ENCODE peak calls at places on chromosomes 4 and X, in nine cellular contexts. E, J, C, W, H, Z, O, V and F are unnamed samples.

GRCh38 chr4:82753725-82754410 is 44.7 kb downstream of the SCD5 start:
- DNase-seq in E (peak), J (no peak), C (no peak), W (peak), H (no peak), Z (no peak), O (peak), V (no peak), F (peak)

GRCh38 chrX:140766024-140766611 is 56.6 kb downstream of the LINC00632 start:
- DNase-seq in E (peak), J (peak), C (peak), W (peak), H (no peak), Z (peak), O (peak), V (peak), F (peak)

GRCh38 chr4:1604706-1605205 is 79.4 kb downstream of the FAM53A start:
- DNase-seq in E (no peak), J (no peak), C (no peak), W (peak), H (no peak), Z (no peak), O (peak), V (no peak), F (peak)

GRCh38 chr4:153573881-153574807 is 108.0 kb downstream of the TMEM131L start:
- DNase-seq in E (peak), J (peak), C (peak), W (peak), H (no peak), Z (no peak), O (peak), V (peak), F (peak)

GRCh38 chr4:99403380-99404194 is 31.6 kb downstream of the ADH7 start:
- DNase-seq in E (peak), J (no peak), C (peak), W (no peak), H (no peak), Z (no peak), O (no peak), V (no peak), F (no peak)

GRCh38 chr4:153428816-153429592 is 37.2 kb upstream of the TMEM131L start:
- DNase-seq in E (no peak), J (no peak), C (no peak), W (no peak), H (no peak), Z (no peak), O (no peak), V (no peak), F (no peak)

GRCh38 chrX:9207142-9207541 is 173.2 kb upstream of the FAM9B start:
- DNase-seq in E (no peak), J (no peak), C (no peak), W (peak), H (no peak), Z (peak), O (no peak), V (no peak), F (no peak)

GRCh38 chr4:150514709-150515108 is 67.2 kb upstream of the MAB21L2 start:
- DNase-seq in E (peak), J (no peak), C (no peak), W (no peak), H (no peak), Z (no peak), O (no peak), V (no peak), F (no peak)

GRCh38 chr4:37463457-37463856 is 218.9 kb downstream of the NWD2 start:
- DNase-seq in E (no peak), J (peak), C (no peak), W (no peak), H (no peak), Z (no peak), O (no peak), V (no peak), F (no peak)

GRCh38 chr4:1266881-1267763 is 18.2 kb upstream of the CTBP1 start:
- DNase-seq in E (no peak), J (no peak), C (no peak), W (no peak), H (no peak), Z (no peak), O (no peak), V (no peak), F (no peak)

GRCh38 chr4:26248647-26249046 is 72.2 kb upstream of the RBPJ start:
- DNase-seq in E (no peak), J (no peak), C (peak), W (no peak), H (no peak), Z (no peak), O (no peak), V (no peak), F (peak)

GRCh38 chr4:74675673-74676279 is 118.5 kb downstream of the BTC start:
- DNase-seq in E (peak), J (peak), C (peak), W (no peak), H (no peak), Z (peak), O (peak), V (no peak), F (peak)

GRCh38 chrX:48663241-48663640 is 20.4 kb upstream of the WAS start:
- DNase-seq in E (no peak), J (no peak), C (no peak), W (no peak), H (no peak), Z (no peak), O (no peak), V (no peak), F (no peak)

GRCh38 chr4:175703956-175704600 is 108.0 kb downstream of the GPM6A start:
- DNase-seq in E (no peak), J (no peak), C (no peak), W (no peak), H (no peak), Z (no peak), O (no peak), V (no peak), F (no peak)

GRCh38 chr4:138196153-138196552 is 46.0 kb downstream of the SLC7A11 start:
- DNase-seq in E (no peak), J (no peak), C (no peak), W (peak), H (no peak), Z (no peak), O (no peak), V (no peak), F (no peak)

GRCh38 chr4:146134761-146135160 is 40.8 kb upstream of the LSM6 start:
- DNase-seq in E (peak), J (peak), C (no peak), W (peak), H (no peak), Z (no peak), O (no peak), V (no peak), F (peak)

GRCh38 chr4:73589887-73590801 is 30.1 kb downstream of the RASSF6 start:
- DNase-seq in E (no peak), J (no peak), C (no peak), W (no peak), H (no peak), Z (no peak), O (no peak), V (no peak), F (peak)

GRCh38 chrX:70026112-70026850 is 23.5 kb downstream of the AWAT2 start:
- DNase-seq in E (peak), J (no peak), C (no peak), W (no peak), H (no peak), Z (no peak), O (no peak), V (no peak), F (no peak)

GRCh38 chrX:42496239-42496638 is 281.7 kb downstream of the PPP1R2C start:
- DNase-seq in E (no peak), J (no peak), C (no peak), W (peak), H (no peak), Z (no peak), O (no peak), V (no peak), F (no peak)

GRCh38 chr4:176778063-176778462 is 14.7 kb downstream of the VEGFC start:
- DNase-seq in E (peak), J (no peak), C (no peak), W (no peak), H (no peak), Z (no peak), O (no peak), V (no peak), F (peak)

GRCh38 chrX:96579252-96579651 is 105.4 kb upstream of the DIAPH2 start:
- DNase-seq in E (no peak), J (no peak), C (no peak), W (no peak), H (no peak), Z (no peak), O (no peak), V (no peak), F (no peak)

GRCh38 chr4:15778191-15778741 is at the start of gene CD38:
- DNase-seq in E (no peak), J (peak), C (no peak), W (peak), H (no peak), Z (peak), O (no peak), V (peak), F (no peak)

GRCh38 chr4:82429728-82430192 is 502 bp downstream of the HNRNPDL start:
- DNase-seq in E (peak), J (peak), C (no peak), W (peak), H (no peak), Z (no peak), O (no peak), V (no peak), F (no peak)

GRCh38 chrX:153410888-153411254 is 401 bp upstream of the ZFP92 start:
- DNase-seq in E (no peak), J (no peak), C (no peak), W (no peak), H (no peak), Z (no peak), O (no peak), V (no peak), F (no peak)

GRCh38 chr4:123709336-123709735 is 312.7 kb downstream of the SPRY1 start:
- DNase-seq in E (peak), J (no peak), C (no peak), W (no peak), H (no peak), Z (no peak), O (no peak), V (no peak), F (no peak)

GRCh38 chr4:112916868-112917267 is 132.6 kb upstream of the ANK2 start:
- DNase-seq in E (peak), J (no peak), C (no peak), W (no peak), H (no peak), Z (no peak), O (no peak), V (no peak), F (no peak)

GRCh38 chr4:123449780-123450179 is 53.2 kb downstream of the SPRY1 start:
- DNase-seq in E (peak), J (no peak), C (peak), W (no peak), H (no peak), Z (no peak), O (no peak), V (no peak), F (no peak)

GRCh38 chrX:112947981-112948380 is 107.3 kb upstream of the AMOT start:
- DNase-seq in E (no peak), J (no peak), C (no peak), W (no peak), H (no peak), Z (no peak), O (no peak), V (no peak), F (no peak)

GRCh38 chrX:39764441-39764914 is 333.3 kb downstream of the BCOR start:
- DNase-seq in E (no peak), J (peak), C (no peak), W (no peak), H (no peak), Z (no peak), O (peak), V (no peak), F (no peak)

GRCh38 chr4:16205298-16206164 is 20.7 kb downstream of the TAPT1 start:
- DNase-seq in E (peak), J (peak), C (no peak), W (peak), H (no peak), Z (no peak), O (no peak), V (no peak), F (peak)

GRCh38 chr4:14752341-14753046 is 249.8 kb upstream of the CPEB2 start:
- DNase-seq in E (peak), J (no peak), C (no peak), W (no peak), H (no peak), Z (no peak), O (no peak), V (no peak), F (no peak)

GRCh38 chr4:80192252-80192866 is 4.9 kb upstream of the PRDM8 start:
- DNase-seq in E (no peak), J (no peak), C (no peak), W (no peak), H (no peak), Z (no peak), O (no peak), V (no peak), F (no peak)

GRCh38 chr4:45646885-45647598 is 476.8 kb downstream of the GABRG1 start:
- DNase-seq in E (no peak), J (no peak), C (no peak), W (no peak), H (no peak), Z (no peak), O (no peak), V (no peak), F (no peak)

GRCh38 chr4:129545599-129546278 is 449.8 kb downstream of the C4orf33 start:
- DNase-seq in E (peak), J (peak), C (no peak), W (peak), H (no peak), Z (no peak), O (no peak), V (no peak), F (peak)

GRCh38 chr4:128820631-128821119 is 11.2 kb downstream of the JADE1 start:
- DNase-seq in E (no peak), J (no peak), C (no peak), W (no peak), H (no peak), Z (no peak), O (no peak), V (no peak), F (no peak)

GRCh38 chrX:24294619-24295018 is 19.2 kb downstream of the SUPT20HL2 start:
- DNase-seq in E (no peak), J (peak), C (no peak), W (no peak), H (no peak), Z (peak), O (peak), V (no peak), F (peak)
- TF ChIP-seq CTCF in E (peak), J (peak), C (peak), W (no peak), H (peak), Z (no peak), O (peak), V (no peak), F (no peak)

GRCh38 chrX:19097553-19097952 is 24.7 kb downstream of the ADGRG2 start:
- DNase-seq in E (no peak), J (no peak), C (no peak), W (no peak), H (no peak), Z (no peak), O (no peak), V (no peak), F (no peak)
- TF ChIP-seq CTCF in E (no peak), J (no peak), C (no peak), W (no peak), H (no peak), Z (no peak), O (no peak), V (no peak), F (no peak)

DNA sequence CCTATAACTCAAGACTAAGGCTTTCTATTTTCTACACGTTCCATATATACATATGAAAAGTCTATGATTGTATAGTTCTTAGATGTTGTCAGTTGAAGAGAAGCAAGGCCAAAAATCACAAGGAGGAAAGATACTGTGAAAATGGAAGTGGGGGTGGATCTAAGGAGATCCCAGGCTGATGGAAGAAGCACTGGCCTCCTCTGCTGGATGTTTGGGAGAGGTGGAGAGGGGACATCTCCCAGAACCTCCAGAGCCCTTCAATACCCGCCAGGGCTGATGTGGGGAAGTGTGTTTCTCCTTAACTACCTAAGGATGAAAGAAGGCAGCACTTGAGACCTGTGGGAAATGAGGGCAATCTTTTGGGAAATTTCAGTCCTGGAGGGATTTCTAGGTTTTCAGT is 67.4 kb downstream of the RASGEF1B start:
- DNase-seq in E (no peak), J (no peak), C (no peak), W (no peak), H (no peak), Z (no peak), O (peak), V (no peak), F (peak)
- TF ChIP-seq CTCF in E (peak), J (peak), C (peak), W (no peak), H (no peak), Z (no peak), O (peak), V (no peak), F (no peak)

GRCh38 chr4:174037049-174037448 is 246.4 kb downstream of the FBXO8 start:
- DNase-seq in E (no peak), J (no peak), C (no peak), W (no peak), H (no peak), Z (no peak), O (no peak), V (no peak), F (no peak)

GRCh38 chr4:174036563-174036962 is 246.9 kb downstream of the FBXO8 start:
- DNase-seq in E (no peak), J (no peak), C (no peak), W (no peak), H (no peak), Z (no peak), O (no peak), V (no peak), F (no peak)

GRCh38 chr4:174038481-174038880 is 245.0 kb downstream of the FBXO8 start:
- DNase-seq in E (no peak), J (no peak), C (no peak), W (no peak), H (no peak), Z (no peak), O (no peak), V (no peak), F (no peak)

GRCh38 chr4:174036111-174036510 is 247.4 kb downstream of the FBXO8 start:
- DNase-seq in E (peak), J (no peak), C (no peak), W (no peak), H (no peak), Z (no peak), O (no peak), V (no peak), F (no peak)

DNA sequence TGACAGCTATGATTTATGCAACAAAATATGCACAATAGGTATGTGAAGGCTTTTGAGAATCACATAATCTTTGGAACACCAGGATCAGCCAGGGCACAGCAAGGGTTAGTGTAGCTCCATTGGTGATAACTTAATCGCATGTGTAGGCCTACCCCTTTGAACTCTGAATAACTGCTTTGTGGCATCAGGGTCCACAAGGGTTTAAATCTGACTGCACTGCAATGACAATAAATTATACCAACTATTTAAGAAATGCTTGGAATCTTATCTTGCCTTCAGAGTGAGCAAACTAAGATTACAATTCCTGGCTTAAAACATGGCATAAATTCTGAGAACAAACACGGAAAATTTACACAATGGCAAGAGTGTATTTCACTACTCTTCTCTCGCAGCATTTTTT is 245.8 kb downstream of the FBXO8 start:
- DNase-seq in E (no peak), J (no peak), C (no peak), W (no peak), H (no peak), Z (no peak), O (no peak), V (no peak), F (no peak)
- TF ChIP-seq CTCF in E (no peak), J (no peak), C (no peak), W (no peak), H (no peak), Z (no peak), O (no peak), V (no peak), F (no peak)

DNA sequence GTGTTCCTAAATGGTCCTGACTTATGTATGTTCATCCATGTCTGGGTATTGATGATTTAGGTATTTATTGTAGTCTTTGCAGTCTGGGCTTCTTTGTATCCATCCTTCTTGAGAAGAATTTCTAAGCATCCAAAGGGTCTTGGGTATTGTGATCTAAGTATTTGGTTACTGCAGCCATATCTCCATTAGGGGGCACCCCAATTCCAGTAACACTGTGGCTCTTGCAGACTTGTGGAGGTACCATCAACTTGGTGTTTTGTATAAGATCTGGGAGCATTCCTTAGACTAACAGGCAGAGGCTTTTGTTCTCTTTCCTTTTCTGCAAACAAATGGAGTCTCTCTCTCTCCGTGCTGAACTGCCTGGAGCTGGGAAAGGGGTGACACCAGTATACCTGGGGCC is 113.7 kb upstream of the NEXMIF start:
- DNase-seq in E (peak), J (peak), C (no peak), W (no peak), H (no peak), Z (no peak), O (peak), V (no peak), F (peak)
- TF ChIP-seq CTCF in E (no peak), J (peak), C (peak), W (no peak), H (no peak), Z (no peak), O (peak), V (peak), F (no peak)